ENCODE peak calls at places on chromosomes 7 and 10, in ten cellular contexts. S is right lobe of liver; U is endothelial cell of umbilical vein; R is EL; D is substantia nigra; C is NAMALWA; O is naive thymus-derived CD4-positive, alpha-beta T cell; E is iPS DF 19.7; G is A673; M is B cell. J is an unnamed sample.

GRCh38 chr10:119270893-119271361 is 63.6 kb downstream of the GRK5 start:
- DNase-seq in S (peak; percentile 86), U (no peak), R (no peak), D (no peak), C (no peak), O (no peak), E (no peak), G (no peak), M (no peak), J (no peak)

GRCh38 chr7:44195901-44196300 is 4.9 kb upstream of the YKT6 start:
- DNase-seq in S (no peak), U (no peak), R (no peak), D (no peak), C (no peak), O (no peak), E (no peak), G (no peak), M (no peak), J (no peak)

GRCh38 chr7:134788191-134788590 is 8.8 kb downstream of the CALD1 start:
- DNase-seq in S (no peak), U (no peak), R (no peak), D (no peak), C (no peak), O (no peak), E (no peak), G (no peak), M (no peak), J (no peak)

GRCh38 chr10:94116848-94117247 is 123.1 kb downstream of the PLCE1 start:
- DNase-seq in S (no peak), U (no peak), R (no peak), D (no peak), C (no peak), O (no peak), E (no peak), G (no peak), M (no peak), J (no peak)

GRCh38 chr7:82444220-82445049 is 858 bp upstream of the CACNA2D1 start:
- DNase-seq in S (no peak), U (no peak), R (peak; percentile 23), D (no peak), C (no peak), O (no peak), E (no peak), G (no peak), M (no peak), J (no peak)

GRCh38 chr10:116706281-116706680 is 36.1 kb downstream of the HSPA12A start:
- DNase-seq in S (no peak), U (no peak), R (no peak), D (no peak), C (no peak), O (no peak), E (no peak), G (no peak), M (no peak), J (no peak)

GRCh38 chr10:91617073-91617580 is 15.7 kb downstream of the PPP1R3C start:
- DNase-seq in S (no peak), U (peak; percentile 43), R (peak; percentile 90), D (no peak), C (no peak), O (no peak), E (no peak), G (no peak), M (no peak), J (peak; percentile 51)

GRCh38 chr10:123995082-123995460 is 98.3 kb downstream of the CHST15 start:
- DNase-seq in S (peak; percentile 52), U (peak; percentile 8), R (no peak), D (no peak), C (no peak), O (no peak), E (no peak), G (no peak), M (no peak), J (no peak)

GRCh38 chr10:127196227-127196954 is at the start of gene INSYN2A:
- DNase-seq in S (no peak), U (peak; percentile 37), R (peak; percentile 71), D (peak; percentile 47), C (no peak), O (no peak), E (no peak), G (peak; percentile 69), M (peak; percentile 32), J (peak; percentile 67)

GRCh38 chr10:44516941-44517340 is 132.0 kb upstream of the CXCL12 start:
- DNase-seq in S (no peak), U (peak; percentile 3), R (no peak), D (no peak), C (no peak), O (no peak), E (no peak), G (no peak), M (no peak), J (no peak)

GRCh38 chr7:130960208-130960988 is 226.4 kb upstream of the KLF14 start:
- DNase-seq in S (no peak), U (peak; percentile 68), R (peak; percentile 98), D (no peak), C (peak; percentile 93), O (peak; percentile 73), E (no peak), G (peak; percentile 71), M (peak; percentile 51), J (peak; percentile 60)

GRCh38 chr7:103795787-103796186 is 193.7 kb downstream of the RELN start:
- DNase-seq in S (no peak), U (no peak), R (no peak), D (no peak), C (no peak), O (no peak), E (no peak), G (no peak), M (no peak), J (no peak)

GRCh38 chr10:76297787-76298281 is 866.4 kb downstream of the LRMDA start:
- DNase-seq in S (no peak), U (no peak), R (no peak), D (no peak), C (no peak), O (no peak), E (no peak), G (no peak), M (no peak), J (no peak)

GRCh38 chr10:110286841-110287240 is 17.9 kb downstream of the SMNDC1 start:
- DNase-seq in S (no peak), U (no peak), R (no peak), D (no peak), C (no peak), O (no peak), E (no peak), G (no peak), M (no peak), J (no peak)

GRCh38 chr7:7962851-7963250 is 5.7 kb upstream of the GLCCI1 start:
- DNase-seq in S (no peak), U (no peak), R (peak; percentile 63), D (no peak), C (no peak), O (no peak), E (no peak), G (no peak), M (no peak), J (no peak)

GRCh38 chr7:82323806-82324205 is 119.8 kb downstream of the CACNA2D1 start:
- DNase-seq in S (no peak), U (no peak), R (peak; percentile 12), D (no peak), C (no peak), O (no peak), E (no peak), G (no peak), M (no peak), J (no peak)

GRCh38 chr7:156836443-156836842 is 56.5 kb downstream of the LMBR1 start:
- DNase-seq in S (no peak), U (no peak), R (no peak), D (no peak), C (no peak), O (no peak), E (no peak), G (no peak), M (no peak), J (no peak)

GRCh38 chr7:128206017-128206746 is 34.9 kb upstream of the LEP start:
- DNase-seq in S (no peak), U (no peak), R (no peak), D (no peak), C (no peak), O (no peak), E (no peak), G (no peak), M (no peak), J (no peak)

GRCh38 chr10:361203-362135 is 226.2 kb downstream of the ZMYND11 start:
- DNase-seq in S (peak; percentile 76), U (no peak), R (no peak), D (no peak), C (no peak), O (no peak), E (no peak), G (no peak), M (no peak), J (no peak)

GRCh38 chr10:74502963-74503608 is 323.3 kb upstream of the KAT6B start:
- DNase-seq in S (no peak), U (peak; percentile 90), R (peak; percentile 76), D (no peak), C (no peak), O (no peak), E (no peak), G (peak; percentile 94), M (no peak), J (no peak)

GRCh38 chr10:108388716-108389115 is 1224.2 kb upstream of the SORCS1 start:
- DNase-seq in S (no peak), U (no peak), R (no peak), D (no peak), C (no peak), O (no peak), E (no peak), G (no peak), M (no peak), J (no peak)

GRCh38 chr7:106592282-106593027 is 68.5 kb downstream of the CCDC71L start:
- DNase-seq in S (no peak), U (no peak), R (no peak), D (no peak), C (no peak), O (no peak), E (no peak), G (no peak), M (no peak), J (no peak)

GRCh38 chr10:120945801-120946302 is 94.7 kb downstream of the WDR11 start:
- DNase-seq in S (no peak), U (no peak), R (no peak), D (peak; percentile 87), C (no peak), O (no peak), E (no peak), G (no peak), M (no peak), J (peak; percentile 3)

GRCh38 chr7:51182767-51183166 is 133.8 kb downstream of the COBL start:
- DNase-seq in S (no peak), U (no peak), R (no peak), D (no peak), C (no peak), O (no peak), E (no peak), G (no peak), M (no peak), J (no peak)

GRCh38 chr7:4776160-4776623 is 769 bp downstream of the AP5Z1 start:
- DNase-seq in S (no peak), U (no peak), R (no peak), D (no peak), C (peak; percentile 40), O (no peak), E (no peak), G (no peak), M (no peak), J (no peak)

GRCh38 chr10:97153276-97153850 is 32.4 kb downstream of the SLIT1 start:
- DNase-seq in S (no peak), U (no peak), R (no peak), D (no peak), C (no peak), O (no peak), E (no peak), G (peak; percentile 25), M (no peak), J (peak; percentile 6)

J was measured in MG63.